ENCODE peak calls at places on chromosomes 13 and 19, in five cellular contexts. One of them, this sample, is unnamed.

GRCh38 chr19:16293133-16294085 is 31.2 kb upstream of the KLF2 start:
- DNase-seq in stomach: peak
- DNase-seq in esophagus muscularis mucosa: peak
- DNase-seq in transverse colon: peak
- DNase-seq in SK-N-SH: no peak
- DNase-seq in this sample: peak

GRCh38 chr19:2327773-2328400 is 499 bp downstream of the LSM7 start:
- DNase-seq in stomach: peak
- DNase-seq in esophagus muscularis mucosa: no peak
- DNase-seq in transverse colon: peak
- DNase-seq in SK-N-SH: peak
- DNase-seq in this sample: no peak

GRCh38 chr13:100662470-100663211 is 12.0 kb downstream of the TMTC4 start:
- DNase-seq in stomach: no peak
- DNase-seq in esophagus muscularis mucosa: no peak
- DNase-seq in transverse colon: no peak
- DNase-seq in SK-N-SH: no peak
- DNase-seq in this sample: no peak

GRCh38 chr13:33312150-33312908 is 26.8 kb upstream of the STARD13 start:
- DNase-seq in stomach: no peak
- DNase-seq in esophagus muscularis mucosa: no peak
- DNase-seq in transverse colon: no peak
- DNase-seq in SK-N-SH: no peak
- DNase-seq in this sample: no peak

GRCh38 chr19:51440052-51440451 is 18.2 kb downstream of the SIGLEC8 start:
- DNase-seq in stomach: no peak
- DNase-seq in esophagus muscularis mucosa: no peak
- DNase-seq in transverse colon: no peak
- DNase-seq in SK-N-SH: no peak
- DNase-seq in this sample: no peak

GRCh38 chr13:32734511-32734910 is 148.3 kb downstream of the PDS5B start:
- DNase-seq in stomach: no peak
- DNase-seq in esophagus muscularis mucosa: no peak
- DNase-seq in transverse colon: no peak
- DNase-seq in SK-N-SH: no peak
- DNase-seq in this sample: no peak

GRCh38 chr13:100156786-100157185 is 67.9 kb downstream of the PCCA start:
- DNase-seq in stomach: no peak
- DNase-seq in esophagus muscularis mucosa: no peak
- DNase-seq in transverse colon: no peak
- DNase-seq in SK-N-SH: no peak
- DNase-seq in this sample: no peak

GRCh38 chr19:4831351-4832340 is at the start of gene TICAM1:
- DNase-seq in stomach: peak
- DNase-seq in esophagus muscularis mucosa: no peak
- DNase-seq in transverse colon: peak
- DNase-seq in SK-N-SH: peak
- DNase-seq in this sample: peak

GRCh38 chr13:23347601-23348000 is 85.9 kb downstream of the SACS start:
- DNase-seq in stomach: no peak
- DNase-seq in esophagus muscularis mucosa: no peak
- DNase-seq in transverse colon: no peak
- DNase-seq in SK-N-SH: no peak
- DNase-seq in this sample: no peak

GRCh38 chr13:23344923-23345322 is 88.6 kb downstream of the SACS start:
- DNase-seq in stomach: no peak
- DNase-seq in esophagus muscularis mucosa: no peak
- DNase-seq in transverse colon: no peak
- DNase-seq in SK-N-SH: no peak
- DNase-seq in this sample: no peak

GRCh38 chr13:23350009-23350408 is 83.5 kb downstream of the SACS start:
- DNase-seq in stomach: no peak
- DNase-seq in esophagus muscularis mucosa: no peak
- DNase-seq in transverse colon: no peak
- DNase-seq in SK-N-SH: no peak
- DNase-seq in this sample: no peak

GRCh38 chr13:23349127-23349897 is 84.2 kb downstream of the SACS start:
- DNase-seq in stomach: no peak
- DNase-seq in esophagus muscularis mucosa: no peak
- DNase-seq in transverse colon: no peak
- DNase-seq in SK-N-SH: no peak
- DNase-seq in this sample: no peak

GRCh38 chr13:23348270-23349126 is 85.0 kb downstream of the SACS start:
- DNase-seq in stomach: no peak
- DNase-seq in esophagus muscularis mucosa: no peak
- DNase-seq in transverse colon: no peak
- DNase-seq in SK-N-SH: no peak
- DNase-seq in this sample: no peak
- TF ChIP-seq CTCF in stomach: no peak
- TF ChIP-seq CTCF in esophagus muscularis mucosa: peak
- TF ChIP-seq CTCF in transverse colon: no peak
- TF ChIP-seq CTCF in SK-N-SH: no peak
- TF ChIP-seq CTCF in this sample: no peak

GRCh38 chr19:40716655-40717324 is at the start of the genes COQ8B and ITPKC:
- DNase-seq in stomach: peak
- DNase-seq in esophagus muscularis mucosa: peak
- DNase-seq in transverse colon: peak
- DNase-seq in SK-N-SH: peak
- DNase-seq in this sample: peak

GRCh38 chr19:40717880-40718773 is 1.2 kb downstream of the ITPKC start:
- DNase-seq in stomach: no peak
- DNase-seq in esophagus muscularis mucosa: no peak
- DNase-seq in transverse colon: peak
- DNase-seq in SK-N-SH: no peak
- DNase-seq in this sample: peak

GRCh38 chr19:40719414-40719894 is 2.5 kb downstream of the ITPKC start:
- DNase-seq in stomach: no peak
- DNase-seq in esophagus muscularis mucosa: no peak
- DNase-seq in transverse colon: no peak
- DNase-seq in SK-N-SH: no peak
- DNase-seq in this sample: no peak

GRCh38 chr19:40717325-40717879 is 490 bp downstream of the ITPKC start:
- DNase-seq in stomach: no peak
- DNase-seq in esophagus muscularis mucosa: no peak
- DNase-seq in transverse colon: no peak
- DNase-seq in SK-N-SH: no peak
- DNase-seq in this sample: peak

GRCh38 chr19:40718774-40719391 is 2.0 kb downstream of the ITPKC start:
- DNase-seq in stomach: peak
- DNase-seq in esophagus muscularis mucosa: no peak
- DNase-seq in transverse colon: peak
- DNase-seq in SK-N-SH: no peak
- DNase-seq in this sample: peak
- TF ChIP-seq POLR2AphosphoS5 in stomach: no peak
- TF ChIP-seq POLR2AphosphoS5 in esophagus muscularis mucosa: peak
- TF ChIP-seq POLR2AphosphoS5 in transverse colon: peak
- TF ChIP-seq POLR2AphosphoS5 in SK-N-SH: no peak
- TF ChIP-seq POLR2AphosphoS5 in this sample: peak

DNA sequence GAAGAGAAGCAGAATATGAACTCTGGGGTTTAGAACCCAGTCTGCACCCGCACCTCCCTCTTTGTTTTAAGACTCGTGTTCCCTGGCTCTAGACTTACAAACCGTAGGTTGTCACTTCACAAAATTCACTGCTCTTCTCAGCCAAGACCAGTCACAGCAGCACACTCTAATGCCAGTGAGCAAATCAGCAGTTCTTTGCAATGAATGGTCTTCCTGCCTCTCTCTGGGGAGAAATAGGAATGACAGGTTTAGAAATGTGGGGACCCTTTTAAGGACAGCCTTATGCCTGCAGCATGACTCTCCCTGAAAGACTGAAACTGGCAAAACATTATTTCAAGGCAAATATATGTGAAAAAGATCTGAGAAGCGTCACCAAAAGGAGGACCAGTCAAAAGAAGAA is 156.9 kb downstream of the KCTD15 start:
- DNase-seq in stomach: no peak
- DNase-seq in esophagus muscularis mucosa: peak
- DNase-seq in transverse colon: no peak
- DNase-seq in SK-N-SH: no peak
- DNase-seq in this sample: no peak
- TF ChIP-seq CTCF in stomach: no peak
- TF ChIP-seq CTCF in esophagus muscularis mucosa: no peak
- TF ChIP-seq CTCF in transverse colon: no peak
- TF ChIP-seq CTCF in SK-N-SH: no peak
- TF ChIP-seq CTCF in this sample: no peak

GRCh38 chr19:19064811-19065745 is 1.3 kb downstream of the SLC25A42 start:
- DNase-seq in stomach: no peak
- DNase-seq in esophagus muscularis mucosa: no peak
- DNase-seq in transverse colon: peak
- DNase-seq in SK-N-SH: peak
- DNase-seq in this sample: no peak

GRCh38 chr19:19071897-19072296 is 8.1 kb downstream of the SLC25A42 start:
- DNase-seq in stomach: no peak
- DNase-seq in esophagus muscularis mucosa: no peak
- DNase-seq in transverse colon: no peak
- DNase-seq in SK-N-SH: no peak
- DNase-seq in this sample: no peak

GRCh38 chr19:19064098-19064722 is 416 bp downstream of the SLC25A42 start:
- DNase-seq in stomach: no peak
- DNase-seq in esophagus muscularis mucosa: no peak
- DNase-seq in transverse colon: peak
- DNase-seq in SK-N-SH: peak
- DNase-seq in this sample: peak

GRCh38 chr19:19067276-19068072 is 3.7 kb downstream of the SLC25A42 start:
- DNase-seq in stomach: no peak
- DNase-seq in esophagus muscularis mucosa: no peak
- DNase-seq in transverse colon: no peak
- DNase-seq in SK-N-SH: no peak
- DNase-seq in this sample: no peak

DNA sequence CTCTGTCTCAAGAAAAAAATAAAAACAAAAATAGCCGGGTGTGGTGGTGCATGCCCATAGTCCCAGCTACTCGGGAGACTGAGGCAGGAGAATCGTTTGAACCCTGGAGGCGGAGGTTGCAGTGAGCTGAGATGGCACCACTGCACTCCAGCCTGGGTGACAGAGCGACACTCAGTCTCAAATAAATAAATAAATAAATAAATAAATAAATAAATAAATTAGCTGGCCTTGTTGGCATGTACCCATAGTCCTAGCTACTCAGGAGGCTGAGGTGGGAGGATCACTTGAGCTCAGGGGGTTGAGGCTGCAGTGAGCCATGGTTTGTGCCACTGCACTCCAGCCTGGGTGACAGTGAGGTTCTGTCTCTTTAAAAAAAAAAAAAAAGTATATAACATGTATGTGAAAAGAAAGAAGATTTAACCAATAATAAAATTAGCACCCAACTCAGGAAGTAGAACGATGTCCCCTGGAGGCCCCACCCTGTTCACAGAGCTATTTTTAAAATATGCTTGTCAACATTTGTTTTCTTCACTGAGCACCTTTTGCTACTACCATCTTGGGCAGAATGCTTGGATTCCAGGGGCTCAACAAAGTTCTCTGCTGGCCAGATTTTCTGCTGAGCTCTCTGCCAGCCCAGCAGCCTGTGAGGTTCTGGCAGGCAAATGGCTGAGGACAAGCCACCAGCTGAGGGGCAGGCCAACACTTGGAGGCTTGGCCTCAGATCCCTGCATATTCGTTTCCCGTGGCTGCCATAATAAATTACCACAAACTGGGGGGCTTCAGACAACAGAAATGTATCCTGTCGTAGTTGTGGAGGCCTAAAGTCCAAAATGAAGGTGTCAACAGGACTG is 5.1 kb downstream of the SLC25A42 start:
- DNase-seq in stomach: no peak
- DNase-seq in esophagus muscularis mucosa: no peak
- DNase-seq in transverse colon: no peak
- DNase-seq in SK-N-SH: no peak
- DNase-seq in this sample: no peak
- TF ChIP-seq POLR2AphosphoS5 in stomach: no peak
- TF ChIP-seq POLR2AphosphoS5 in esophagus muscularis mucosa: no peak
- TF ChIP-seq POLR2AphosphoS5 in transverse colon: no peak
- TF ChIP-seq POLR2AphosphoS5 in SK-N-SH: no peak
- TF ChIP-seq POLR2AphosphoS5 in this sample: no peak

GRCh38 chr19:19404879-19405860 is at the start of gene GATAD2A:
- DNase-seq in stomach: peak
- DNase-seq in esophagus muscularis mucosa: peak
- DNase-seq in transverse colon: peak
- DNase-seq in SK-N-SH: peak
- DNase-seq in this sample: peak
- TF ChIP-seq CTCF in stomach: peak
- TF ChIP-seq CTCF in esophagus muscularis mucosa: peak
- TF ChIP-seq CTCF in transverse colon: no peak
- TF ChIP-seq CTCF in SK-N-SH: peak
- TF ChIP-seq CTCF in this sample: no peak

GRCh38 chr19:7927605-7928333 is 1.8 kb upstream of the CTXN1 start:
- DNase-seq in stomach: no peak
- DNase-seq in esophagus muscularis mucosa: no peak
- DNase-seq in transverse colon: no peak
- DNase-seq in SK-N-SH: no peak
- DNase-seq in this sample: no peak
- TF ChIP-seq POLR2AphosphoS5 in stomach: no peak
- TF ChIP-seq POLR2AphosphoS5 in esophagus muscularis mucosa: no peak
- TF ChIP-seq POLR2AphosphoS5 in transverse colon: no peak
- TF ChIP-seq POLR2AphosphoS5 in SK-N-SH: no peak
- TF ChIP-seq POLR2AphosphoS5 in this sample: no peak

GRCh38 chr13:26628706-26629105 is 71.2 kb downstream of the WASF3 start:
- DNase-seq in stomach: no peak
- DNase-seq in esophagus muscularis mucosa: no peak
- DNase-seq in transverse colon: peak
- DNase-seq in SK-N-SH: no peak
- DNase-seq in this sample: no peak
- TF ChIP-seq CTCF in stomach: no peak
- TF ChIP-seq CTCF in esophagus muscularis mucosa: no peak
- TF ChIP-seq CTCF in transverse colon: no peak
- TF ChIP-seq CTCF in SK-N-SH: no peak
- TF ChIP-seq CTCF in this sample: no peak

This sample was measured in breast epithelium.